ENCODE peak calls at places on chromosome 13, in nine cellular contexts. One of them, this sample, is unnamed.

GRCh38 chr13:100650321-100650720 is 24.3 kb downstream of the TMTC4 start:
- DNase-seq in heart right ventricle: no peak
- DNase-seq in choroid plexus epithelial cell: no peak
- DNase-seq in dorsolateral prefrontal cortex: peak
- DNase-seq in breast epithelium: no peak
- DNase-seq in AG10803: no peak
- DNase-seq in nephron progenitor cell: no peak
- DNase-seq in epithelial cell of esophagus: no peak
- DNase-seq in adrenal gland: no peak
- DNase-seq in this sample: no peak

GRCh38 chr13:28340272-28340793 is 154.6 kb downstream of the FLT1 start:
- DNase-seq in heart right ventricle: no peak
- DNase-seq in choroid plexus epithelial cell: no peak
- DNase-seq in dorsolateral prefrontal cortex: no peak
- DNase-seq in breast epithelium: no peak
- DNase-seq in AG10803: peak
- DNase-seq in nephron progenitor cell: no peak
- DNase-seq in epithelial cell of esophagus: peak
- DNase-seq in adrenal gland: no peak
- DNase-seq in this sample: peak

GRCh38 chr13:30757026-30757425 is 21.7 kb downstream of the ALOX5AP start:
- DNase-seq in heart right ventricle: no peak
- DNase-seq in choroid plexus epithelial cell: no peak
- DNase-seq in dorsolateral prefrontal cortex: no peak
- DNase-seq in breast epithelium: no peak
- DNase-seq in AG10803: no peak
- DNase-seq in nephron progenitor cell: no peak
- DNase-seq in epithelial cell of esophagus: no peak
- DNase-seq in adrenal gland: no peak
- DNase-seq in this sample: no peak

GRCh38 chr13:109569938-109570711 is 216.3 kb downstream of the IRS2 start:
- DNase-seq in heart right ventricle: no peak
- DNase-seq in choroid plexus epithelial cell: peak
- DNase-seq in dorsolateral prefrontal cortex: no peak
- DNase-seq in breast epithelium: no peak
- DNase-seq in AG10803: no peak
- DNase-seq in nephron progenitor cell: no peak
- DNase-seq in epithelial cell of esophagus: no peak
- DNase-seq in adrenal gland: no peak
- DNase-seq in this sample: no peak

GRCh38 chr13:30884543-30884942 is 21.5 kb upstream of the MEDAG start:
- DNase-seq in heart right ventricle: no peak
- DNase-seq in choroid plexus epithelial cell: no peak
- DNase-seq in dorsolateral prefrontal cortex: no peak
- DNase-seq in breast epithelium: no peak
- DNase-seq in AG10803: no peak
- DNase-seq in nephron progenitor cell: no peak
- DNase-seq in epithelial cell of esophagus: no peak
- DNase-seq in adrenal gland: no peak
- DNase-seq in this sample: no peak

GRCh38 chr13:60620611-60621395 is 223.8 kb downstream of the TDRD3 start:
- DNase-seq in heart right ventricle: no peak
- DNase-seq in choroid plexus epithelial cell: peak
- DNase-seq in dorsolateral prefrontal cortex: no peak
- DNase-seq in breast epithelium: no peak
- DNase-seq in AG10803: peak
- DNase-seq in nephron progenitor cell: no peak
- DNase-seq in epithelial cell of esophagus: no peak
- DNase-seq in adrenal gland: no peak
- DNase-seq in this sample: no peak

GRCh38 chr13:51243227-51243626 is 21.0 kb downstream of the FAM124A start:
- DNase-seq in heart right ventricle: no peak
- DNase-seq in choroid plexus epithelial cell: no peak
- DNase-seq in dorsolateral prefrontal cortex: no peak
- DNase-seq in breast epithelium: no peak
- DNase-seq in AG10803: no peak
- DNase-seq in nephron progenitor cell: no peak
- DNase-seq in epithelial cell of esophagus: no peak
- DNase-seq in adrenal gland: no peak
- DNase-seq in this sample: no peak

GRCh38 chr13:37198629-37199028 is 93.2 kb upstream of the CSNK1A1L start:
- DNase-seq in heart right ventricle: no peak
- DNase-seq in choroid plexus epithelial cell: no peak
- DNase-seq in dorsolateral prefrontal cortex: no peak
- DNase-seq in breast epithelium: no peak
- DNase-seq in AG10803: no peak
- DNase-seq in nephron progenitor cell: no peak
- DNase-seq in epithelial cell of esophagus: no peak
- DNase-seq in adrenal gland: no peak
- DNase-seq in this sample: no peak

GRCh38 chr13:23378009-23378632 is 55.4 kb downstream of the SACS start:
- DNase-seq in heart right ventricle: peak
- DNase-seq in choroid plexus epithelial cell: peak
- DNase-seq in dorsolateral prefrontal cortex: no peak
- DNase-seq in breast epithelium: no peak
- DNase-seq in AG10803: peak
- DNase-seq in nephron progenitor cell: no peak
- DNase-seq in epithelial cell of esophagus: peak
- DNase-seq in adrenal gland: peak
- DNase-seq in this sample: peak

GRCh38 chr13:23372264-23372905 is 61.1 kb downstream of the SACS start:
- DNase-seq in heart right ventricle: no peak
- DNase-seq in choroid plexus epithelial cell: peak
- DNase-seq in dorsolateral prefrontal cortex: no peak
- DNase-seq in breast epithelium: no peak
- DNase-seq in AG10803: peak
- DNase-seq in nephron progenitor cell: no peak
- DNase-seq in epithelial cell of esophagus: no peak
- DNase-seq in adrenal gland: no peak
- DNase-seq in this sample: peak

GRCh38 chr13:23380534-23380933 is 53.0 kb downstream of the SACS start:
- DNase-seq in heart right ventricle: no peak
- DNase-seq in choroid plexus epithelial cell: peak
- DNase-seq in dorsolateral prefrontal cortex: no peak
- DNase-seq in breast epithelium: no peak
- DNase-seq in AG10803: peak
- DNase-seq in nephron progenitor cell: no peak
- DNase-seq in epithelial cell of esophagus: no peak
- DNase-seq in adrenal gland: no peak
- DNase-seq in this sample: peak

GRCh38 chr13:23377603-23378002 is 55.9 kb downstream of the SACS start:
- DNase-seq in heart right ventricle: no peak
- DNase-seq in choroid plexus epithelial cell: no peak
- DNase-seq in dorsolateral prefrontal cortex: no peak
- DNase-seq in breast epithelium: no peak
- DNase-seq in AG10803: no peak
- DNase-seq in nephron progenitor cell: no peak
- DNase-seq in epithelial cell of esophagus: no peak
- DNase-seq in adrenal gland: no peak
- DNase-seq in this sample: no peak

DNA sequence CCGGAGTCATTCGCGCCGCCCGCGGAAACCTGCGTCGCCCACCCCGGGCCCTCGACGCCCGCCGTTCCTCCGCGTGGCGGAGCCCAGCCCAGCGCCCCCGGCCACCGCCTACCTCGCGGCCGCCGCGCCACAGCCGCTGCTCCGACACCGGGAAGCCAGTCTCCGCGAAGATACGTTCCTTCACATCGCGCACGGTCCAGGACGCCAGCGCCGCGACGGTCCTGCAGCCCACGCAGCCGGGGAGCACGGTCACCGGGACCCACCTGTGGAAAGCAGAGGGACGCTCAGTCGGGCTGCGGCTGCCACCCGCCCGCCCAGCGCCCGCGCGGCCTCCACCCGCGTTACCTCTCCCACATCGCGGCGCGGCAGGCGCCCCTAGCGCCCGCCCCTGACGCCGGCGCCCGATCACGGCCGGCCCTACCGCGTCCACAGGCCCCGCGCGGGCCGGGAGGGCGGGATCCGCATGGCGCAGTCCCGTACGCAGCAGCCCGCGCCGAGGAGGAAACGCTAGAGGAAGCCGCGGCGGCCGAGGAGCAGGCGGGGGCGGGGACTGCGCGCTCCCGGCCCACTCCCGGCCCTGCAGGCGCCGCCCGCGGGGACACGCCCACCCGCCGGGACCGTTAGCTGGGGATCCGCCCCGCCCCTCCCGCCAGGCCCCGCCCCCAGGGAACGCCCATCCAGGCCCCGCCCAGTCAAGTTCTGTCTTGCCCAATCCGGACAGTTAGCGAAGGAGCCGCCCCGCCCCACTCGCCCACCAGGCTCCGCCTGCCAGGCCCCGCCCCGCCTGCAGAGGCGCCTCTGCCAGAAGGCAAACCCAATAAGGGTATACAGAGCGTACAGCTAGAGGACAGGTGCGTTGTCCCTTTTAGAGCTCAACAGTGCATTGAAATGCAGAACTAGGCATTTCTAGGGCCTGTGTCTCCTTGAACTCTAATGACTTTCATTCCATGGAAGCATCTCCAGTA is 58.2 kb downstream of the SACS start:
- DNase-seq in heart right ventricle: peak
- DNase-seq in choroid plexus epithelial cell: peak
- DNase-seq in dorsolateral prefrontal cortex: peak
- DNase-seq in breast epithelium: peak
- DNase-seq in AG10803: peak
- DNase-seq in nephron progenitor cell: peak
- DNase-seq in epithelial cell of esophagus: peak
- DNase-seq in adrenal gland: peak
- DNase-seq in this sample: peak
- TF ChIP-seq CTCF in heart right ventricle: no peak
- TF ChIP-seq CTCF in choroid plexus epithelial cell: no peak
- TF ChIP-seq CTCF in dorsolateral prefrontal cortex: peak
- TF ChIP-seq CTCF in breast epithelium: no peak
- TF ChIP-seq CTCF in AG10803: peak
- TF ChIP-seq CTCF in nephron progenitor cell: no peak
- TF ChIP-seq CTCF in epithelial cell of esophagus: no peak
- TF ChIP-seq CTCF in adrenal gland: no peak
- TF ChIP-seq CTCF in this sample: peak

GRCh38 chr13:20334309-20334708 is 102.2 kb upstream of the GJB6 start:
- DNase-seq in heart right ventricle: no peak
- DNase-seq in choroid plexus epithelial cell: no peak
- DNase-seq in dorsolateral prefrontal cortex: no peak
- DNase-seq in breast epithelium: no peak
- DNase-seq in AG10803: no peak
- DNase-seq in nephron progenitor cell: no peak
- DNase-seq in epithelial cell of esophagus: no peak
- DNase-seq in adrenal gland: no peak
- DNase-seq in this sample: no peak

GRCh38 chr13:20326809-20327208 is 94.7 kb upstream of the GJB6 start:
- DNase-seq in heart right ventricle: no peak
- DNase-seq in choroid plexus epithelial cell: no peak
- DNase-seq in dorsolateral prefrontal cortex: no peak
- DNase-seq in breast epithelium: no peak
- DNase-seq in AG10803: no peak
- DNase-seq in nephron progenitor cell: no peak
- DNase-seq in epithelial cell of esophagus: no peak
- DNase-seq in adrenal gland: no peak
- DNase-seq in this sample: no peak

GRCh38 chr13:20331949-20332348 is 99.8 kb upstream of the GJB6 start:
- DNase-seq in heart right ventricle: no peak
- DNase-seq in choroid plexus epithelial cell: no peak
- DNase-seq in dorsolateral prefrontal cortex: no peak
- DNase-seq in breast epithelium: no peak
- DNase-seq in AG10803: no peak
- DNase-seq in nephron progenitor cell: no peak
- DNase-seq in epithelial cell of esophagus: no peak
- DNase-seq in adrenal gland: no peak
- DNase-seq in this sample: no peak

GRCh38 chr13:20332361-20333096 is 100.4 kb upstream of the GJB6 start:
- DNase-seq in heart right ventricle: no peak
- DNase-seq in choroid plexus epithelial cell: no peak
- DNase-seq in dorsolateral prefrontal cortex: no peak
- DNase-seq in breast epithelium: no peak
- DNase-seq in AG10803: peak
- DNase-seq in nephron progenitor cell: no peak
- DNase-seq in epithelial cell of esophagus: peak
- DNase-seq in adrenal gland: no peak
- DNase-seq in this sample: no peak

GRCh38 chr13:20331419-20331818 is 99.3 kb upstream of the GJB6 start:
- DNase-seq in heart right ventricle: no peak
- DNase-seq in choroid plexus epithelial cell: no peak
- DNase-seq in dorsolateral prefrontal cortex: no peak
- DNase-seq in breast epithelium: no peak
- DNase-seq in AG10803: no peak
- DNase-seq in nephron progenitor cell: no peak
- DNase-seq in epithelial cell of esophagus: no peak
- DNase-seq in adrenal gland: no peak
- DNase-seq in this sample: no peak
- TF ChIP-seq CTCF in heart right ventricle: no peak
- TF ChIP-seq CTCF in choroid plexus epithelial cell: no peak
- TF ChIP-seq CTCF in dorsolateral prefrontal cortex: no peak
- TF ChIP-seq CTCF in breast epithelium: no peak
- TF ChIP-seq CTCF in AG10803: no peak
- TF ChIP-seq CTCF in nephron progenitor cell: no peak
- TF ChIP-seq CTCF in epithelial cell of esophagus: no peak
- TF ChIP-seq CTCF in adrenal gland: peak
- TF ChIP-seq CTCF in this sample: peak

DNA sequence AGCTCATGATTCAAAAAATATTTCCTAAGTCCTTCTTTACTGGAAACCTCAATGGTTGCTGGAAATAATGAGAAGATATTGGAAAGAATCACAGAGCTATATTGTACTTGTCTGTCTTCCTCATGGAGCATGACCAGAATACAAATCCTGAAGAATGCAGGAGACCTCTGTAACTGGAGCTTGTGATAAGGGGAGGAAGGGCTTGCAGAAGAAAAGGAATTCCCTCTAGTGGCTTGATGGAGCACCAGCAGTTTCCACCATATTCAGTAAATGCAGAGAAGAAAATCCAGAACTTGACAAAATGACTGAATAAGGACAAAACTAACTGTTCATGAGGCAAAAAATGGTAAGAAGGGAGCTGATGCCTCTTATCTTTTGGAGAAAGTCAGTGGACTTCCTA is 1333.1 kb downstream of the EFNB2 start:
- DNase-seq in heart right ventricle: no peak
- DNase-seq in choroid plexus epithelial cell: peak
- DNase-seq in dorsolateral prefrontal cortex: no peak
- DNase-seq in breast epithelium: no peak
- DNase-seq in AG10803: no peak
- DNase-seq in nephron progenitor cell: peak
- DNase-seq in epithelial cell of esophagus: peak
- DNase-seq in adrenal gland: no peak
- DNase-seq in this sample: no peak
- TF ChIP-seq CTCF in heart right ventricle: peak
- TF ChIP-seq CTCF in choroid plexus epithelial cell: peak
- TF ChIP-seq CTCF in dorsolateral prefrontal cortex: peak
- TF ChIP-seq CTCF in breast epithelium: peak
- TF ChIP-seq CTCF in AG10803: peak
- TF ChIP-seq CTCF in nephron progenitor cell: peak
- TF ChIP-seq CTCF in epithelial cell of esophagus: peak
- TF ChIP-seq CTCF in adrenal gland: peak
- TF ChIP-seq CTCF in this sample: peak

DNA sequence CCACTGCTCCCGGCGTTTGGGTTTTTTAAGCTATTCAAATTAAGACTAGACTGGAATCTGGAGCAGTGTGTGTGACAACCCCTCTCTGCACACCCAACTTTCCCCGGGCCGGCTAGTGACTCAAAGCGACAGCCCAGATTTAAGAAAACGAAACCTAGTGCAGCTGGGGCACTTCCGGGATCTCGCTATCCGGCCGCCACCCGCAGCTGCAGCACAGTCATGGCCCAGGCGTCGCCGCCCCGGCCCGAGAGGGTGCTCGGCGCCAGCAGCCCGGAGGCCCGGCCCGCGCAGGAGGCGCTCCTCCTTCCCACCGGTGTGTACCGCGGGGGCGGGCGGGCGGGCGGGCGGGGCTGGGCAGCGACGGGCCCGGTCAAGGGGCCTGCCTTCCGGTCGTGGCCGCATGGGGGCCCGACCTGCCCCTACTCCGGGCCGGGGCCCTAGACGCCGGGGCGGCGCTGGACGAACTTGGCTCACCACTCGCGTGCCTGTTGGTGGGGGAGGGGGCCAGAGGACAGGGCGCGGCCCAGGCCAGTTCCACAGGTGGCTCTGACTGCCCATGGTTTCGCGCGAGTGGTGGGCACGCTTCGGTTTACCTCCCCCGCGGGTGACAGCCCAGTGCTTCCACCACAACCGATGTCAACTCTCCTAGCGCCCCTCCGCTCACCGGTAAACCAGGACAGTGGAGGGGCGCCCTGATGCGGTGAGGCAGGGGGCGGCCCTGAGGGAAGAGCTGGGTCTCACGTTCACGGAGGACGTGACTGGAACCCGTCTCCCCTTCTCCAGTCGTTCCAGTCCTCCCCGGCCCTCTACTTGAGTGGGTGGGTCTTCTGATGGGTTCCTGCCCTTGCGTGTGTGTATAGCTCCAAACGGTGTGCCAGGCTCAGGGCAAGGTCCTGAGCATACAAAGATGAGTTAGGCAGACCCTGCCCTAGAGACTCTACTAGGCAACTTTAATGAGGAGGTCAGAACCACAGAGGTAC is at the start of gene PHF11:
- DNase-seq in heart right ventricle: peak
- DNase-seq in choroid plexus epithelial cell: peak
- DNase-seq in dorsolateral prefrontal cortex: peak
- DNase-seq in breast epithelium: peak
- DNase-seq in AG10803: peak
- DNase-seq in nephron progenitor cell: peak
- DNase-seq in epithelial cell of esophagus: peak
- DNase-seq in adrenal gland: peak
- DNase-seq in this sample: peak
- TF ChIP-seq CTCF in heart right ventricle: no peak
- TF ChIP-seq CTCF in choroid plexus epithelial cell: no peak
- TF ChIP-seq CTCF in dorsolateral prefrontal cortex: no peak
- TF ChIP-seq CTCF in breast epithelium: no peak
- TF ChIP-seq CTCF in AG10803: no peak
- TF ChIP-seq CTCF in nephron progenitor cell: no peak
- TF ChIP-seq CTCF in epithelial cell of esophagus: no peak
- TF ChIP-seq CTCF in adrenal gland: no peak
- TF ChIP-seq CTCF in this sample: peak

This sample was measured in HFFc6.